ENCODE peak calls at places on chromosomes 6 and 20, in eight cellular contexts. One of them, this sample, is unnamed.

GRCh38 chr6:297571-298232 is 5.4 kb downstream of the DUSP22 start:
- DNase-seq in NCI-H2107: no peak
- DNase-seq in epithelial cell of esophagus: no peak
- DNase-seq in activated gamma-delta T cell treated with anti-CD3 and anti-CD28 coated beads, Interleukin-2, amount 50 U/mL, for 16 hours: no peak
- DNase-seq in AG09319: no peak
- DNase-seq in RPMI7951: no peak
- DNase-seq in HT1080: no peak
- DNase-seq in CD8-positive, alpha-beta memory T cell: no peak
- DNase-seq in this sample: no peak

GRCh38 chr6:16413399-16413798 is 175.0 kb downstream of the GMPR start:
- DNase-seq in NCI-H2107: no peak
- DNase-seq in epithelial cell of esophagus: no peak
- DNase-seq in activated gamma-delta T cell treated with anti-CD3 and anti-CD28 coated beads, Interleukin-2, amount 50 U/mL, for 16 hours: no peak
- DNase-seq in AG09319: no peak
- DNase-seq in RPMI7951: no peak
- DNase-seq in HT1080: no peak
- DNase-seq in CD8-positive, alpha-beta memory T cell: no peak
- DNase-seq in this sample: no peak

GRCh38 chr6:13261464-13261994 is 66.8 kb downstream of the TBC1D7 start:
- DNase-seq in NCI-H2107: no peak
- DNase-seq in epithelial cell of esophagus: no peak
- DNase-seq in activated gamma-delta T cell treated with anti-CD3 and anti-CD28 coated beads, Interleukin-2, amount 50 U/mL, for 16 hours: no peak
- DNase-seq in AG09319: no peak
- DNase-seq in RPMI7951: no peak
- DNase-seq in HT1080: no peak
- DNase-seq in CD8-positive, alpha-beta memory T cell: no peak
- DNase-seq in this sample: no peak

GRCh38 chr6:12115001-12115400 is 102.9 kb downstream of the HIVEP1 start:
- DNase-seq in NCI-H2107: no peak
- DNase-seq in epithelial cell of esophagus: no peak
- DNase-seq in activated gamma-delta T cell treated with anti-CD3 and anti-CD28 coated beads, Interleukin-2, amount 50 U/mL, for 16 hours: no peak
- DNase-seq in AG09319: no peak
- DNase-seq in RPMI7951: no peak
- DNase-seq in HT1080: no peak
- DNase-seq in CD8-positive, alpha-beta memory T cell: no peak
- DNase-seq in this sample: no peak

GRCh38 chr6:18262812-18263560 is 1.3 kb downstream of the DEK start:
- DNase-seq in NCI-H2107: no peak
- DNase-seq in epithelial cell of esophagus: peak
- DNase-seq in activated gamma-delta T cell treated with anti-CD3 and anti-CD28 coated beads, Interleukin-2, amount 50 U/mL, for 16 hours: no peak
- DNase-seq in AG09319: no peak
- DNase-seq in RPMI7951: peak
- DNase-seq in HT1080: peak
- DNase-seq in CD8-positive, alpha-beta memory T cell: peak
- DNase-seq in this sample: no peak

GRCh38 chr6:52697903-52698302 is 27.0 kb downstream of the TMEM14A start:
- DNase-seq in NCI-H2107: no peak
- DNase-seq in epithelial cell of esophagus: peak
- DNase-seq in activated gamma-delta T cell treated with anti-CD3 and anti-CD28 coated beads, Interleukin-2, amount 50 U/mL, for 16 hours: no peak
- DNase-seq in AG09319: no peak
- DNase-seq in RPMI7951: peak
- DNase-seq in HT1080: peak
- DNase-seq in CD8-positive, alpha-beta memory T cell: no peak
- DNase-seq in this sample: no peak

GRCh38 chr6:160882019-160882418 is 109.5 kb upstream of the MAP3K4 start:
- DNase-seq in NCI-H2107: no peak
- DNase-seq in epithelial cell of esophagus: no peak
- DNase-seq in activated gamma-delta T cell treated with anti-CD3 and anti-CD28 coated beads, Interleukin-2, amount 50 U/mL, for 16 hours: no peak
- DNase-seq in AG09319: no peak
- DNase-seq in RPMI7951: no peak
- DNase-seq in HT1080: no peak
- DNase-seq in CD8-positive, alpha-beta memory T cell: no peak
- DNase-seq in this sample: no peak

GRCh38 chr6:47628448-47629272 is 69.7 kb upstream of the ADGRF4 start:
- DNase-seq in NCI-H2107: no peak
- DNase-seq in epithelial cell of esophagus: no peak
- DNase-seq in activated gamma-delta T cell treated with anti-CD3 and anti-CD28 coated beads, Interleukin-2, amount 50 U/mL, for 16 hours: no peak
- DNase-seq in AG09319: no peak
- DNase-seq in RPMI7951: no peak
- DNase-seq in HT1080: no peak
- DNase-seq in CD8-positive, alpha-beta memory T cell: no peak
- DNase-seq in this sample: no peak

GRCh38 chr20:17616480-17617211 is 46.8 kb downstream of the DSTN start:
- DNase-seq in NCI-H2107: no peak
- DNase-seq in epithelial cell of esophagus: no peak
- DNase-seq in activated gamma-delta T cell treated with anti-CD3 and anti-CD28 coated beads, Interleukin-2, amount 50 U/mL, for 16 hours: no peak
- DNase-seq in AG09319: no peak
- DNase-seq in RPMI7951: no peak
- DNase-seq in HT1080: no peak
- DNase-seq in CD8-positive, alpha-beta memory T cell: peak
- DNase-seq in this sample: no peak

GRCh38 chr6:110547266-110547964 is 71.0 kb upstream of the SLC22A16 start:
- DNase-seq in NCI-H2107: no peak
- DNase-seq in epithelial cell of esophagus: peak
- DNase-seq in activated gamma-delta T cell treated with anti-CD3 and anti-CD28 coated beads, Interleukin-2, amount 50 U/mL, for 16 hours: no peak
- DNase-seq in AG09319: no peak
- DNase-seq in RPMI7951: peak
- DNase-seq in HT1080: peak
- DNase-seq in CD8-positive, alpha-beta memory T cell: no peak
- DNase-seq in this sample: peak

GRCh38 chr6:142756215-142756630 is 188.8 kb downstream of the HIVEP2 start:
- DNase-seq in NCI-H2107: no peak
- DNase-seq in epithelial cell of esophagus: peak
- DNase-seq in activated gamma-delta T cell treated with anti-CD3 and anti-CD28 coated beads, Interleukin-2, amount 50 U/mL, for 16 hours: no peak
- DNase-seq in AG09319: no peak
- DNase-seq in RPMI7951: peak
- DNase-seq in HT1080: peak
- DNase-seq in CD8-positive, alpha-beta memory T cell: no peak
- DNase-seq in this sample: peak

GRCh38 chr6:11681770-11682169 is 96.8 kb downstream of the ADTRP start:
- DNase-seq in NCI-H2107: no peak
- DNase-seq in epithelial cell of esophagus: no peak
- DNase-seq in activated gamma-delta T cell treated with anti-CD3 and anti-CD28 coated beads, Interleukin-2, amount 50 U/mL, for 16 hours: no peak
- DNase-seq in AG09319: no peak
- DNase-seq in RPMI7951: no peak
- DNase-seq in HT1080: no peak
- DNase-seq in CD8-positive, alpha-beta memory T cell: no peak
- DNase-seq in this sample: no peak